ENCODE peak calls at places on chromosome 22, in seven cellular contexts. S is naive thymus-derived CD4-positive, alpha-beta T cell; E is heart left ventricle; D is cardiac muscle cell; H is ovary; N is SJSA1; M is fibroblast of lung. R is an unnamed sample. For H3K4me1, H3K9me3 and H3K36me3, the result is how much of the 10 kb centered on the place peaks cover.

GRCh38 chr22:50262460-50262911 is 1.0 kb upstream of the MAPK12 start:
- DNase-seq in S (no peak), E (no peak), D (no peak), H (no peak), N (no peak), M (no peak), R (no peak)

GRCh38 chr22:49666146-49666809 is 161.4 kb downstream of the BRD1 start:
- DNase-seq in S (no peak), E (no peak), D (no peak), H (no peak), N (no peak), M (no peak), R (peak)

GRCh38 chr22:20766530-20766929 is 7.4 kb upstream of the SERPIND1 start:
- DNase-seq in S (no peak), E (no peak), D (no peak), H (no peak), N (no peak), M (no peak), R (no peak)

GRCh38 chr22:21952586-21953571 is at the start of gene PPM1F:
- DNase-seq in S (peak), E (peak), D (peak), H (peak), N (peak), M (peak), R (peak)

GRCh38 chr22:49204599-49205214 is 623.0 kb downstream of the BRD1 start:
- DNase-seq in S (no peak), E (no peak), D (no peak), H (no peak), N (no peak), M (no peak), R (peak)

GRCh38 chr22:30940655-30941362 is 27.8 kb downstream of the MORC2 start:
- DNase-seq in S (no peak), E (no peak), D (no peak), H (no peak), N (no peak), M (no peak), R (no peak)

GRCh38 chr22:33842421-33843094 is 77.7 kb downstream of the LARGE1 start:
- DNase-seq in S (no peak), E (no peak), D (peak), H (no peak), N (no peak), M (no peak), R (no peak)

GRCh38 chr22:39327995-39328754 is 8.8 kb upstream of the RPL3 start:
- DNase-seq in S (no peak), E (no peak), D (no peak), H (no peak), N (no peak), M (no peak), R (no peak)

GRCh38 chr22:41401781-41402648 is 20.3 kb downstream of the TEF start:
- DNase-seq in S (no peak), E (peak), D (peak), H (peak), N (peak), M (peak), R (peak)

GRCh38 chr22:26462971-26463661 is 20.5 kb downstream of the HPS4 start:
- DNase-seq in S (no peak), E (no peak), D (peak), H (no peak), N (no peak), M (no peak), R (no peak)

GRCh38 chr22:25775501-25775900 is 33.5 kb downstream of the MYO18B start:
- DNase-seq in S (no peak), E (no peak), D (no peak), H (no peak), N (peak), M (peak), R (no peak)

GRCh38 chr22:17807571-17808410 is 33.5 kb upstream of the BID start:
- DNase-seq in S (no peak), E (peak), D (no peak), H (no peak), N (no peak), M (peak), R (peak)

GRCh38 chr22:32824531-32825315 is 23.2 kb downstream of the TIMP3 start:
- DNase-seq in S (no peak), E (no peak), D (no peak), H (no peak), N (no peak), M (no peak), R (no peak)

GRCh38 chr22:26330971-26331625 is 98.0 kb upstream of the ASPHD2 start:
- DNase-seq in S (peak), E (no peak), D (peak), H (no peak), N (peak), M (peak), R (no peak)

GRCh38 chr22:35538801-35539321 is 1.8 kb upstream of the RASD2 start:
- DNase-seq in S (no peak), E (no peak), D (peak), H (no peak), N (no peak), M (no peak), R (no peak)

GRCh38 chr22:20479612-20480196 is 15.9 kb downstream of the KLHL22 start:
- DNase-seq in S (no peak), E (no peak), D (no peak), H (no peak), N (no peak), M (peak), R (no peak)

GRCh38 chr22:50134481-50134880 is 36.0 kb upstream of the PANX2 start:
- DNase-seq in S (no peak), E (no peak), D (no peak), H (no peak), N (no peak), M (no peak), R (no peak)

GRCh38 chr22:26811717-26811992 is 154.3 kb downstream of the MIAT start:
- DNase-seq in S (no peak), E (no peak), D (no peak), H (no peak), N (no peak), M (no peak), R (no peak)

GRCh38 chr22:20027966-20028854 is 7.3 kb downstream of the TANGO2 start:
- DNase-seq in S (no peak), E (no peak), D (no peak), H (peak), N (no peak), M (peak), R (no peak)

GRCh38 chr22:32644252-32645100 is 157.0 kb upstream of the TIMP3 start:
- DNase-seq in S (no peak), E (peak), D (no peak), H (peak), N (peak), M (peak), R (peak)

GRCh38 chr22:23514317-23515038 is 65.6 kb downstream of the IGLL1 start:
- DNase-seq in S (no peak), E (no peak), D (no peak), H (no peak), N (no peak), M (no peak), R (no peak)

DNA sequence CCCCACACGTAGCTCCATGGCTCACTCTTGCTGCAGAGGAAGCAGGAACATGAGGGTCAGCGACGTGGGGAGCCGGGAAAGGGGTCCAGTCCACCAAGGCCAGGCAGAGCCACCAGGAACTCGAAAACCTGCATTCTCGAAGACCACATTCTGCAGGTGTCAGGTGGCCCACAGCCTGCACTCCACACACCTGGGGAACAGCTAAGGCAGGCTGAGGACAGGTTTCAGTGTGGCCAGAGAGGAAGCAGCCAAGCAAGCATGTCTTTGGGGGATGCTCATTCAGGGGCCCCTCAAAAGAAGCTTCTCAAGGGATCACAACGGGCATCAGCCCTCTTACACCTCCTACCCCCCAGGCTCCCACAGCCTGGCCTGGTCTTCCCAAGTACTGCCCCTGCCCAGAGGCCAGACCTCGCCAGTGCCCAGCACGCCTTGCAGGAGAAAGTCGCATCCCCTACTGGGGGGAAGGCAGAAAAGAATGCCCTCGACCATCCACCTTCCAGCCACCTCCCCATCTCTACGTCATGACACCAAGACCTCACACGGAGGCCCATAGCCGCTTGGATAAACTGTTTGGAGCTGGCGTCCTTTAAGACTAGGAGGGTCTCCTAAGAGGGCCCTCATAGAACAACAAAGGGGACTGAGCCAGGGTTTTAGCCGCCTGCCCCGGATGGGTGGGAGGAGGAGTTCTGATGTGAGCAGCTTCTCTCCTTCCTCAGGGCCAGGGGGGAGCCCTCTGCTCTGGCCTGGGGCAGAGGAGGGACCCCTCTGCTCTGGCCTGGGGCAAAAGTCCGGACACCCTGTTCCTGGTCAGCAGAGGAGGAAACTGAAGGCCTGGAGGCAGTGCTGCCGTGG is 2.9 kb downstream of the CSNK1E start:
- DNase-seq in S (no peak), E (no peak), D (no peak), H (no peak), N (peak), M (peak), R (no peak)
- H3K4me1 ChIP-seq in S (under half), E (half or more), D (under half), H (under half), N (half or more), M (half or more), R (half or more)

GRCh38 chr22:47218671-47219070 is 456.2 kb downstream of the TBC1D22A start:
- DNase-seq in S (no peak), E (no peak), D (no peak), H (no peak), N (no peak), M (no peak), R (no peak)
- H3K9me3 ChIP-seq in S (under half), E (under half), D (under half), H (under half), N (under half), M (under half), R (under half)

GRCh38 chr22:45531944-45532631 is 29.4 kb downstream of the FBLN1 start:
- DNase-seq in S (no peak), E (no peak), D (no peak), H (no peak), N (no peak), M (no peak), R (no peak)
- H3K36me3 ChIP-seq in S (under half), E (under half), D (under half), H (under half), N (under half), M (under half), R (under half)

GRCh38 chr22:37023743-37024338 is 4.3 kb downstream of the MPST start:
- DNase-seq in S (no peak), E (no peak), D (no peak), H (no peak), N (no peak), M (no peak), R (no peak)
- H3K4me1 ChIP-seq in S (under half), E (under half), D (under half), H (under half), N (under half), M (under half), R (under half)

DNA sequence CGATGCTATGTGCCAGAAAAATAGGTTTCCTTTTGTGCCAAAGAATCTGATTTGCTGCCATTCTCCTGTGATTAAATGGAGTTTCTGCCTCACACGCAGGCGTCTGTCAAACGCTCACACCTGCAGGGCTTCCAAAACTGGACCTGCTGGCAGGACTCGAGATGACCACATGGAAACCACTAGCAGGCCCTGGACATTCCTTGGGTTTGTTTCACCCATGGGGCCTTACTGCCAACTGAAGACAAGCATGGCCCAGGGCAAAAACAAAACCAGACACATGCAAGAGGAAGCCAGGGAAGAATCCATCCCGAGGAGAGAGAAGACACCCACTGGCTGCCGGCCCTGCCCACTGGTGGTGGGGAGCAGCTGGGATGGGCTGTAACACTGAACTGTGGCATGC is 55.9 kb upstream of the MN1 start:
- DNase-seq in S (no peak), E (no peak), D (no peak), H (no peak), N (no peak), M (peak), R (no peak)
- H3K9me3 ChIP-seq in S (under half), E (under half), D (under half), H (under half), N (under half), M (under half), R (under half)

GRCh38 chr22:47693606-47694005 is 931.2 kb downstream of the TBC1D22A start:
- DNase-seq in S (no peak), E (no peak), D (no peak), H (no peak), N (no peak), M (no peak), R (no peak)

GRCh38 chr22:47695176-47695575 is 932.7 kb downstream of the TBC1D22A start:
- DNase-seq in S (no peak), E (no peak), D (no peak), H (no peak), N (no peak), M (no peak), R (no peak)

GRCh38 chr22:47696776-47697175 is 934.3 kb downstream of the TBC1D22A start:
- DNase-seq in S (no peak), E (no peak), D (no peak), H (no peak), N (no peak), M (no peak), R (no peak)

GRCh38 chr22:47692811-47693210 is 930.4 kb downstream of the TBC1D22A start:
- DNase-seq in S (no peak), E (no peak), D (no peak), H (no peak), N (no peak), M (no peak), R (no peak)

DNA sequence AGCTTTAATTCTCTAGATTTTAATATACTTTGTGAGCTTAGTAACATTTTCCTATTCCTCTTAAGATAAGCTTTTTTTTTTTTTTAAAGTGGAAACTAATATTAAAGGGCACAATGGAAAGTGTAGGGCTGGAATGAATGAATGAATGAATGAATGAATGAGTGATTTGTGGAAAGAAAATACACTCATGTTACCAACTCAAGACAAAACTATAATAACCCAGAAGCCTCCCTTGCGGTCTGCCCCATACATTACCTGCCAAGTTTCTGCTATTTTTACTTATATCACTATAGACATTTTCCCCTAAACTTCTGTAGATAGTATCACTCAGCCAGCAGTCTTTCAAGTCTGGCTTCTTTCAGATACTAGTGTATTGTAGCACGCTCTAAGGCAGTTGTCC is 932.1 kb downstream of the TBC1D22A start:
- DNase-seq in S (no peak), E (no peak), D (no peak), H (no peak), N (no peak), M (no peak), R (no peak)
- H3K36me3 ChIP-seq in S (under half), E (under half), D (under half), H (under half), N (under half), M (under half), R (under half)

GRCh38 chr22:43272869-43273318 is 70.3 kb downstream of the SCUBE1 start:
- DNase-seq in S (no peak), E (no peak), D (peak), H (peak), N (no peak), M (no peak), R (no peak)
- H3K4me1 ChIP-seq in S (under half), E (under half), D (under half), H (under half), N (under half), M (under half), R (under half)

R was measured in upper lobe of right lung.